ENCODE peak calls at places on chromosomes 16 and 17, in seven cellular contexts. One of them, this sample, is unnamed.

GRCh38 chr17:36104601-36105000 is 974 bp downstream of the CCL4 start:
- DNase-seq in colonic mucosa: no peak
- DNase-seq in gastrocnemius medialis: no peak
- DNase-seq in choroid plexus epithelial cell: no peak
- DNase-seq in breast epithelium: no peak
- DNase-seq in mucosa of descending colon: no peak
- DNase-seq in B cell: no peak
- DNase-seq in this sample: no peak

GRCh38 chr17:1577657-1578428 is 15.3 kb upstream of the PITPNA start:
- DNase-seq in colonic mucosa: no peak
- DNase-seq in gastrocnemius medialis: peak
- DNase-seq in choroid plexus epithelial cell: no peak
- DNase-seq in breast epithelium: peak
- DNase-seq in mucosa of descending colon: peak
- DNase-seq in B cell: no peak
- DNase-seq in this sample: no peak

GRCh38 chr17:66662496-66662895 is 172.4 kb upstream of the CACNG5 start:
- DNase-seq in colonic mucosa: no peak
- DNase-seq in gastrocnemius medialis: no peak
- DNase-seq in choroid plexus epithelial cell: no peak
- DNase-seq in breast epithelium: no peak
- DNase-seq in mucosa of descending colon: no peak
- DNase-seq in B cell: no peak
- DNase-seq in this sample: no peak

GRCh38 chr16:11630230-11631056 is 37.8 kb upstream of the SNN start:
- DNase-seq in colonic mucosa: no peak
- DNase-seq in gastrocnemius medialis: no peak
- DNase-seq in choroid plexus epithelial cell: no peak
- DNase-seq in breast epithelium: peak
- DNase-seq in mucosa of descending colon: no peak
- DNase-seq in B cell: no peak
- DNase-seq in this sample: no peak

GRCh38 chr17:3959921-3960601 is 4.2 kb downstream of the ATP2A3 start:
- DNase-seq in colonic mucosa: no peak
- DNase-seq in gastrocnemius medialis: no peak
- DNase-seq in choroid plexus epithelial cell: no peak
- DNase-seq in breast epithelium: no peak
- DNase-seq in mucosa of descending colon: no peak
- DNase-seq in B cell: no peak
- DNase-seq in this sample: no peak

GRCh38 chr16:89860747-89861304 is 12.6 kb upstream of the TCF25 start:
- DNase-seq in colonic mucosa: peak
- DNase-seq in gastrocnemius medialis: peak
- DNase-seq in choroid plexus epithelial cell: peak
- DNase-seq in breast epithelium: no peak
- DNase-seq in mucosa of descending colon: peak
- DNase-seq in B cell: peak
- DNase-seq in this sample: peak

GRCh38 chr16:22977294-22977697 is 163.3 kb downstream of the HS3ST2 start:
- DNase-seq in colonic mucosa: no peak
- DNase-seq in gastrocnemius medialis: no peak
- DNase-seq in choroid plexus epithelial cell: no peak
- DNase-seq in breast epithelium: no peak
- DNase-seq in mucosa of descending colon: no peak
- DNase-seq in B cell: no peak
- DNase-seq in this sample: no peak

GRCh38 chr17:43834106-43834505 is 1.2 kb upstream of the MPP3 start:
- DNase-seq in colonic mucosa: no peak
- DNase-seq in gastrocnemius medialis: no peak
- DNase-seq in choroid plexus epithelial cell: peak
- DNase-seq in breast epithelium: no peak
- DNase-seq in mucosa of descending colon: peak
- DNase-seq in B cell: no peak
- DNase-seq in this sample: no peak

GRCh38 chr16:85425061-85425662 is 188.0 kb upstream of the GSE1 start:
- DNase-seq in colonic mucosa: peak
- DNase-seq in gastrocnemius medialis: no peak
- DNase-seq in choroid plexus epithelial cell: no peak
- DNase-seq in breast epithelium: no peak
- DNase-seq in mucosa of descending colon: peak
- DNase-seq in B cell: no peak
- DNase-seq in this sample: peak

GRCh38 chr17:42275527-42276358 is 448 bp downstream of the STAT5B start:
- DNase-seq in colonic mucosa: peak
- DNase-seq in gastrocnemius medialis: no peak
- DNase-seq in choroid plexus epithelial cell: peak
- DNase-seq in breast epithelium: peak
- DNase-seq in mucosa of descending colon: no peak
- DNase-seq in B cell: no peak
- DNase-seq in this sample: no peak

GRCh38 chr16:30096105-30096861 is at the start of gene YPEL3:
- DNase-seq in colonic mucosa: peak
- DNase-seq in gastrocnemius medialis: peak
- DNase-seq in choroid plexus epithelial cell: peak
- DNase-seq in breast epithelium: peak
- DNase-seq in mucosa of descending colon: peak
- DNase-seq in B cell: peak
- DNase-seq in this sample: peak

GRCh38 chr16:87445486-87445885 is 47.3 kb downstream of the ZCCHC14 start:
- DNase-seq in colonic mucosa: no peak
- DNase-seq in gastrocnemius medialis: no peak
- DNase-seq in choroid plexus epithelial cell: peak
- DNase-seq in breast epithelium: no peak
- DNase-seq in mucosa of descending colon: no peak
- DNase-seq in B cell: no peak
- DNase-seq in this sample: no peak

GRCh38 chr16:79411805-79412204 is 188.7 kb downstream of the MAF start:
- DNase-seq in colonic mucosa: no peak
- DNase-seq in gastrocnemius medialis: no peak
- DNase-seq in choroid plexus epithelial cell: no peak
- DNase-seq in breast epithelium: no peak
- DNase-seq in mucosa of descending colon: no peak
- DNase-seq in B cell: no peak
- DNase-seq in this sample: no peak

GRCh38 chr17:22441776-22442175 is 749.5 kb downstream of the KCNJ18 start:
- DNase-seq in colonic mucosa: no peak
- DNase-seq in gastrocnemius medialis: no peak
- DNase-seq in choroid plexus epithelial cell: no peak
- DNase-seq in breast epithelium: no peak
- DNase-seq in mucosa of descending colon: no peak
- DNase-seq in B cell: no peak
- DNase-seq in this sample: no peak

GRCh38 chr16:83147244-83147643 is 520.5 kb downstream of the CDH13 start:
- DNase-seq in colonic mucosa: no peak
- DNase-seq in gastrocnemius medialis: no peak
- DNase-seq in choroid plexus epithelial cell: no peak
- DNase-seq in breast epithelium: no peak
- DNase-seq in mucosa of descending colon: no peak
- DNase-seq in B cell: no peak
- DNase-seq in this sample: no peak

GRCh38 chr16:69131749-69132423 is 502 bp downstream of the CHTF8 start:
- DNase-seq in colonic mucosa: peak
- DNase-seq in gastrocnemius medialis: peak
- DNase-seq in choroid plexus epithelial cell: peak
- DNase-seq in breast epithelium: peak
- DNase-seq in mucosa of descending colon: peak
- DNase-seq in B cell: peak
- DNase-seq in this sample: peak

GRCh38 chr16:85645021-85645589 is 32.0 kb downstream of the GSE1 start:
- DNase-seq in colonic mucosa: peak
- DNase-seq in gastrocnemius medialis: no peak
- DNase-seq in choroid plexus epithelial cell: no peak
- DNase-seq in breast epithelium: no peak
- DNase-seq in mucosa of descending colon: peak
- DNase-seq in B cell: no peak
- DNase-seq in this sample: no peak

GRCh38 chr16:27317320-27317719 is 3.5 kb downstream of the IL4R start:
- DNase-seq in colonic mucosa: no peak
- DNase-seq in gastrocnemius medialis: no peak
- DNase-seq in choroid plexus epithelial cell: no peak
- DNase-seq in breast epithelium: peak
- DNase-seq in mucosa of descending colon: no peak
- DNase-seq in B cell: no peak
- DNase-seq in this sample: no peak

DNA sequence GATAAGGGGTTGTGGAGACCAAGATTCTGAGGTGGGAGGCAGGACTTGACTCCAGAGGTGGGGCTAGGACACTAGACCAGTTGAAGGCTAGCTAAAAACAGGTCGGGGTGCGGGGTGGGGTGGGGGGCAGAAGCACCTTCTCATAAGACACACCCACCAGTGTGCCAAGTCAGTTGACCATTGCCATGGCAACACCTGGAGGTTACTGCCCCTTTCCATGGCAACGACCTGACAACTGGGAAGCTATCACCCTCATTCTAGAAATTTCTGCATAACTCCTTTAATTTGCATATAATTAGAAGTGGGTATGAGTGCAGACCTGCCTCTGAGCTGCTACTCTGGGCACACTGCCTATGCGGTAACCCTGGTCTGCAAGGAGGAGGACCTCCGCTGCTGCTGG is 53.9 kb upstream of the ALOX12 start:
- DNase-seq in colonic mucosa: no peak
- DNase-seq in gastrocnemius medialis: no peak
- DNase-seq in choroid plexus epithelial cell: no peak
- DNase-seq in breast epithelium: no peak
- DNase-seq in mucosa of descending colon: no peak
- DNase-seq in B cell: no peak
- DNase-seq in this sample: no peak
- TF ChIP-seq CTCF in colonic mucosa: no peak
- TF ChIP-seq CTCF in gastrocnemius medialis: no peak
- TF ChIP-seq CTCF in choroid plexus epithelial cell: no peak
- TF ChIP-seq CTCF in breast epithelium: no peak
- TF ChIP-seq CTCF in mucosa of descending colon: no peak
- TF ChIP-seq CTCF in B cell: no peak
- TF ChIP-seq CTCF in this sample: no peak

GRCh38 chr17:17314501-17315071 is 11.4 kb downstream of the NT5M start:
- DNase-seq in colonic mucosa: no peak
- DNase-seq in gastrocnemius medialis: no peak
- DNase-seq in choroid plexus epithelial cell: no peak
- DNase-seq in breast epithelium: no peak
- DNase-seq in mucosa of descending colon: no peak
- DNase-seq in B cell: no peak
- DNase-seq in this sample: no peak

GRCh38 chr17:17315142-17315821 is 12.1 kb downstream of the NT5M start:
- DNase-seq in colonic mucosa: no peak
- DNase-seq in gastrocnemius medialis: no peak
- DNase-seq in choroid plexus epithelial cell: no peak
- DNase-seq in breast epithelium: no peak
- DNase-seq in mucosa of descending colon: no peak
- DNase-seq in B cell: no peak
- DNase-seq in this sample: no peak

DNA sequence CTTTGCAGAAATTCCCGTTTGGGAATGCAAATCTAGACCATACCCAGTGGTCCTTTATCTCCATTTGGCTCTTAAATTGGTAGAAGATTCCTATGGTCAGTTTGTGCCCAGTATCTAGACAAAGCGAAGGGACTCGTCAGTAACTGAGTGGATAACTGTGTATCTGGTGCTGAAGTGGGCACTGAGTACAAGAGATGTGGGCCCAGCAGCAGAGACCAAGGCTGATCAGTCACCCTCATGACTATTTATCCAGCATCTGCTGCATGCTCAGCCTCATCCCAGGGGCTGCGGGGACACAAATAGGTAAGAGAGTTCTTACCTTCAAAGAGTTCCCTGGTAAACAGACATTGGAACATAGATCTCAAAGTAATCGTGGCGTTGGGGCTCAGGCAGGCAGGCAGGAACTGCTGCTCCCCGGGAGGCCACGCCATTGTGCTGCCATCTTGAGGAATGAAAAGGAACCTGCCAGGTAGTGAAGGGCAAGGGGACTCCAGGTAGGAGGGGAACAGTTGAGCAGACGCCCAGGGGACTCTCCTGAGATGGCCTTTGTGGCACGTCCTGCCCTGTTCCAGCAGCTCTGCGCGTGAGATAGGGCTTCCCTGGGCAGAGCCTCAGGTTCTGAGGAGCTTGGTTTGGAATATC is 10.3 kb downstream of the NT5M start:
- DNase-seq in colonic mucosa: peak
- DNase-seq in gastrocnemius medialis: no peak
- DNase-seq in choroid plexus epithelial cell: peak
- DNase-seq in breast epithelium: peak
- DNase-seq in mucosa of descending colon: no peak
- DNase-seq in B cell: peak
- DNase-seq in this sample: peak
- TF ChIP-seq CTCF in colonic mucosa: peak
- TF ChIP-seq CTCF in gastrocnemius medialis: peak
- TF ChIP-seq CTCF in choroid plexus epithelial cell: peak
- TF ChIP-seq CTCF in breast epithelium: peak
- TF ChIP-seq CTCF in mucosa of descending colon: peak
- TF ChIP-seq CTCF in B cell: peak
- TF ChIP-seq CTCF in this sample: peak

DNA sequence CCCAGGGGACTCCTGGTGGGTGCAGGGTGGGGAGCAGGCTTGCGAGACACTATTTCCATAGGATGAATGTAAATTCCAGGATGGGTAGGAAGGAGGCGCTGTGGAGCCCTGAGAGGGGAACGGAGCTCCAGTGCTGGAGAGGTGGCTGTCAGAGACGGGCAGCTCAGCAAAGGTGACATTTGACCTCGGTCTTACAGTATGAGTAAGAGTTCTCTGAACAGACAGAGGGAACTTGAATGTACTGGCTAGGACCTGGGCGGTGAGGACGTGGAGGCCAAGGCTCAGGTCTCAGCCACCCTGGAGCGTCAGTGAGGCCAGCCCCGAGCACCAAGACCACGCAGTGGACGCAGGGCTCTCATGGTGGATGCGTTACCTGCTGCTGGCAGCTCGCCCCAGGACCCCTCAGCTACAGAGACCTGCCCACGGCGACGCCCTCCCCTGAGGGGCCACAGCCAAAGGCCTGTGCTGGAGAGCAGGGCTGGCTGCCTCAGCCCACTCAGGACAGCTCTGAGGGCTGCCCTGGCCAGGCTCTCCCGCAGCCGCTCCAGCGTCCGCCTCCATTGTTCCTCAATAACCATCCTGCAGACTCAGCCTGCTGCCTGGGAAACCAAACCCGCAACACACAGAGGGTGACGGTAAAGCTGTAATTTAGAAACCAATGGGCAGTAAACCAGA is 65.9 kb upstream of the TNRC6C start:
- DNase-seq in colonic mucosa: no peak
- DNase-seq in gastrocnemius medialis: no peak
- DNase-seq in choroid plexus epithelial cell: no peak
- DNase-seq in breast epithelium: no peak
- DNase-seq in mucosa of descending colon: no peak
- DNase-seq in B cell: no peak
- DNase-seq in this sample: peak
- TF ChIP-seq CTCF in colonic mucosa: no peak
- TF ChIP-seq CTCF in gastrocnemius medialis: no peak
- TF ChIP-seq CTCF in choroid plexus epithelial cell: peak
- TF ChIP-seq CTCF in breast epithelium: no peak
- TF ChIP-seq CTCF in mucosa of descending colon: no peak
- TF ChIP-seq CTCF in B cell: peak
- TF ChIP-seq CTCF in this sample: peak

DNA sequence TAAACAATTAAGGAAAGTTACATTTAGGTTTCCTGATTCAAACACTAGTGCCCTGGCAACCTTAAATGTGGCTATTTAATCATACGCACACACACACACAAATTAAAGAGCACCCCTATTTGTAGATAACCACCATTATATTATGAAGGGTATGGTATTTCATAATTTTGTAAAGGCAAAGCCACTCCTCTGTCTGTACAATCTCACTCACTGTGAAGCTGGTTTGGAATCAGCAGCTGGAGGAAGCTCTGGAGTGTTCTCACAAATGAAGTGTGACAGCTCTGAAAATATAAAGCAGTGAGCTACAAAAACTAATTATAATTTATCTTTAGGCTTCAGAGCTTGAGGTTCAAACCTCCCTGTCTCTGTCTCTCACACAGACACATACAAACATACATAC is 57.9 kb upstream of the KCNJ16 start:
- DNase-seq in colonic mucosa: no peak
- DNase-seq in gastrocnemius medialis: no peak
- DNase-seq in choroid plexus epithelial cell: no peak
- DNase-seq in breast epithelium: no peak
- DNase-seq in mucosa of descending colon: no peak
- DNase-seq in B cell: no peak
- DNase-seq in this sample: no peak
- TF ChIP-seq CTCF in colonic mucosa: no peak
- TF ChIP-seq CTCF in gastrocnemius medialis: no peak
- TF ChIP-seq CTCF in choroid plexus epithelial cell: no peak
- TF ChIP-seq CTCF in breast epithelium: no peak
- TF ChIP-seq CTCF in mucosa of descending colon: no peak
- TF ChIP-seq CTCF in B cell: no peak
- TF ChIP-seq CTCF in this sample: no peak

This sample was measured in nephron progenitor cell.